ENCODE peak calls at places on chromosomes 1 and 21, in seven cellular contexts. W is K562, O is HCT116, Y is upper lobe of left lung, C is HepG2, I is GM12878, A is GM23338. Q is an unnamed sample.

GRCh38 chr1:212864201-212864600 is 6.1 kb downstream of the FLVCR1 start:
- ATAC-seq in O (no peak), Y (no peak), C (no peak), A (no peak), I (no peak), W (no peak), Q (no peak)

GRCh38 chr1:116231752-116232151 is 120.6 kb downstream of the MAB21L3 start:
- ATAC-seq in Y (peak; percentile 26), C (no peak), O (no peak), A (no peak), W (no peak), I (no peak), Q (no peak)

GRCh38 chr1:99917214-99917613 is 52.6 kb upstream of the SLC35A3 start:
- ATAC-seq in W (no peak), O (no peak), A (no peak), C (no peak), Y (no peak), I (no peak), Q (no peak)

GRCh38 chr1:19424651-19425570 is 60.4 kb downstream of the CAPZB start:
- ATAC-seq in A (no peak), Y (peak; percentile 32), I (no peak), C (peak; percentile 70), W (no peak), O (no peak), Q (no peak)

GRCh38 chr1:107443860-107444259 is 303.0 kb downstream of the NTNG1 start:
- ATAC-seq in Y (no peak), C (no peak), A (no peak), W (no peak), I (no peak), O (no peak), Q (no peak)

GRCh38 chr1:167663002-167663772 is 33.2 kb downstream of the RCSD1 start:
- ATAC-seq in A (peak; percentile 49), I (peak; percentile 89), W (peak; percentile 67), Y (no peak), O (peak; percentile 47), C (peak; percentile 51), Q (no peak)

GRCh38 chr1:213858581-213858980 is 129.2 kb upstream of the PROX1 start:
- ATAC-seq in I (no peak), A (no peak), Y (no peak), C (peak; percentile 67), W (no peak), O (no peak), Q (no peak)

GRCh38 chr21:33023574-33024277 is 2.0 kb upstream of the OLIG2 start:
- ATAC-seq in I (no peak), W (no peak), A (peak; percentile 0), Y (no peak), O (no peak), C (no peak), Q (no peak)

GRCh38 chr1:172867216-172867828 is 183.4 kb downstream of the TNFSF18 start:
- ATAC-seq in W (no peak), I (no peak), O (no peak), A (no peak), C (no peak), Y (no peak), Q (no peak)

GRCh38 chr1:106768501-106768900 is 288.0 kb upstream of the PRMT6 start:
- ATAC-seq in A (no peak), I (no peak), W (no peak), O (no peak), Y (no peak), C (no peak), Q (no peak)

GRCh38 chr1:21547876-21548275 is 38.7 kb downstream of the ALPL start:
- ATAC-seq in W (no peak), Y (no peak), A (peak; percentile 65), I (no peak), C (no peak), O (no peak), Q (no peak)

GRCh38 chr1:162590101-162590500 is 28.6 kb downstream of the UAP1 start:
- ATAC-seq in W (no peak), A (no peak), I (no peak), Y (no peak), C (no peak), O (no peak), Q (no peak)

GRCh38 chr1:59543211-59543668 is 246.3 kb downstream of the FGGY start:
- ATAC-seq in W (no peak), C (peak; percentile 93), O (no peak), Y (no peak), I (no peak), A (no peak), Q (no peak)

GRCh38 chr1:166910396-166910994 is 34.4 kb upstream of the TADA1 start:
- ATAC-seq in O (peak; percentile 100), I (peak; percentile 99), W (peak; percentile 100), Y (peak; percentile 88), C (peak; percentile 97), A (peak; percentile 97), Q (peak; percentile 69)

GRCh38 chr1:29471487-29472313 is 235.4 kb downstream of the PTPRU start:
- ATAC-seq in A (peak; percentile 63), O (no peak), C (peak; percentile 91), I (no peak), W (no peak), Y (no peak), Q (no peak)

GRCh38 chr1:165696625-165697100 is 1.7 kb downstream of the ALDH9A1 start:
- ATAC-seq in A (no peak), O (no peak), I (no peak), Y (peak; percentile 47), C (no peak), W (no peak), Q (peak; percentile 60)

GRCh38 chr1:227006397-227006796 is 66.3 kb downstream of the COQ8A start:
- ATAC-seq in A (no peak), I (peak; percentile 95), C (no peak), Y (no peak), W (no peak), O (no peak), Q (no peak)

GRCh38 chr1:174786760-174787159 is 213.0 kb upstream of the CACYBP start:
- ATAC-seq in C (no peak), Y (no peak), W (no peak), A (no peak), I (peak; percentile 82), O (no peak), Q (no peak)

GRCh38 chr1:14602131-14602530 is 3.6 kb downstream of the KAZN start:
- ATAC-seq in C (no peak), I (no peak), A (no peak), O (no peak), W (no peak), Y (no peak), Q (peak; percentile 54)

GRCh38 chr1:78250201-78250600 is 204.4 kb downstream of the GIPC2 start:
- ATAC-seq in Y (no peak), C (no peak), I (peak; percentile 59), A (no peak), O (no peak), W (no peak), Q (no peak)

GRCh38 chr1:109691762-109692161 is 4.1 kb downstream of the GSTM1 start:
- ATAC-seq in W (no peak), C (no peak), Y (no peak), O (no peak), A (no peak), I (no peak), Q (peak; percentile 54)

GRCh38 chr1:109687641-109688499 is at the start of gene GSTM1:
- ATAC-seq in Y (peak; percentile 96), O (no peak), A (no peak), I (peak; percentile 99), C (no peak), W (no peak), Q (peak; percentile 98)

GRCh38 chr1:109689844-109690405 is 2.3 kb downstream of the GSTM1 start:
- ATAC-seq in C (no peak), W (no peak), A (no peak), I (no peak), O (no peak), Y (no peak), Q (no peak)
- H3K27ac ChIP-seq in C (no peak overlapping the region), W (no peak overlapping the region), A (no peak overlapping the region), I (no peak overlapping the region), O (no peak overlapping the region), Y (no peak overlapping the region), Q (no peak overlapping the region)

GRCh38 chr1:147076442-147076841 is 95.8 kb downstream of the PRKAB2 start:
- ATAC-seq in O (no peak), I (no peak), W (no peak), Y (no peak), A (no peak), C (no peak), Q (no peak)
- TF ChIP-seq POLR2AphosphoS5 in O (no peak), I (no peak), W (no peak), Y (no peak), A (no peak), C (no peak), Q (no peak)

GRCh38 chr1:204705888-204706837 is 20.6 kb upstream of the LRRN2 start:
- ATAC-seq in W (peak; percentile 54), C (no peak), I (no peak), O (no peak), A (no peak), Y (no peak), Q (no peak)
- H3K27ac ChIP-seq in W (peak overlapping the region; percentile 73), C (no peak overlapping the region), I (no peak overlapping the region), O (no peak overlapping the region), A (no peak overlapping the region), Y (no peak overlapping the region), Q (no peak overlapping the region)

GRCh38 chr1:156115514-156116374 is 1.2 kb downstream of the LMNA start:
- ATAC-seq in W (peak; percentile 9), A (peak; percentile 54), I (peak; percentile 2), C (peak; percentile 54), O (no peak), Y (peak; percentile 78), Q (no peak)
- TF ChIP-seq POLR2AphosphoS5 in W (no peak), A (no peak), I (peak; percentile 55), C (no peak), O (peak; percentile 19), Y (peak; percentile 58), Q (peak; percentile 72)

GRCh38 chr1:224223819-224224714 is 41.0 kb downstream of the DEGS1 start:
- ATAC-seq in A (peak; percentile 79), W (peak; percentile 49), C (no peak), I (no peak), Y (no peak), O (no peak), Q (peak; percentile 66)
- H3K27ac ChIP-seq in A (peak overlapping the region; percentile 3), W (no peak overlapping the region), C (no peak overlapping the region), I (no peak overlapping the region), Y (no peak overlapping the region), O (no peak overlapping the region), Q (peak overlapping the region; percentile 74)

GRCh38 chr1:207025144-207025880 is 7.2 kb downstream of the C1orf116 start:
- ATAC-seq in I (no peak), O (no peak), C (peak; percentile 65), A (peak; percentile 94), Y (peak; percentile 77), W (peak; percentile 6), Q (peak; percentile 40)
- TF ChIP-seq POLR2AphosphoS5 in I (no peak), O (no peak), C (no peak), A (no peak), Y (no peak), W (no peak), Q (peak; percentile 17)